ENCODE peak calls at places on chromosomes 3 and 15, in seven cellular contexts. R, S, J, O, L, C and P are unnamed samples.

GRCh38 chr3:114745322-114746240 is 401.5 kb downstream of the ZBTB20 start:
- DNase-seq in J (peak), L (peak), S (peak), O (no peak), C (no peak), R (no peak), P (no peak)

GRCh38 chr3:194300936-194301335 is 50.2 kb downstream of the CPN2 start:
- DNase-seq in O (no peak), L (no peak), C (no peak), R (no peak), S (no peak), J (no peak), P (no peak)

GRCh38 chr3:13452490-13453335 is 27.4 kb upstream of the HDAC11 start:
- DNase-seq in O (peak), J (peak), R (peak), S (peak), L (peak), C (peak), P (peak)

GRCh38 chr3:62500556-62501294 is 127.4 kb upstream of the FEZF2 start:
- DNase-seq in J (no peak), S (no peak), R (no peak), O (no peak), C (peak), L (no peak), P (peak)

GRCh38 chr3:9007928-9008327 is 44.7 kb upstream of the RAD18 start:
- DNase-seq in O (no peak), S (no peak), J (no peak), L (no peak), C (no peak), R (no peak), P (no peak)

GRCh38 chr15:58515807-58516206 is 84.0 kb downstream of the LIPC start:
- DNase-seq in C (no peak), O (no peak), S (no peak), L (no peak), J (no peak), R (peak), P (no peak)

GRCh38 chr3:48202691-48203090 is 14.5 kb upstream of the CDC25A start:
- DNase-seq in J (no peak), C (no peak), O (no peak), L (no peak), R (no peak), S (no peak), P (peak)

GRCh38 chr15:40244961-40245523 is 6.2 kb downstream of the PAK6 start:
- DNase-seq in J (peak), O (no peak), R (no peak), L (no peak), C (no peak), S (no peak), P (peak)

GRCh38 chr3:58306662-58307286 is 454 bp downstream of the HTD2 start:
- DNase-seq in R (no peak), J (peak), O (peak), S (no peak), L (peak), C (peak), P (peak)

GRCh38 chr15:42253300-42253699 is 19.7 kb upstream of the GANC start:
- DNase-seq in C (no peak), J (no peak), O (no peak), R (no peak), S (no peak), L (no peak), P (no peak)

GRCh38 chr3:181210275-181210674 is 220.7 kb upstream of the DNAJC19 start:
- DNase-seq in L (no peak), R (no peak), S (peak), C (peak), J (peak), O (no peak), P (peak)

GRCh38 chr3:164806188-164806587 is 272.1 kb downstream of the SI start:
- DNase-seq in O (no peak), R (no peak), J (no peak), L (no peak), C (no peak), S (no peak), P (peak)

GRCh38 chr3:51024765-51025681 is 350.3 kb downstream of the DOCK3 start:
- DNase-seq in L (no peak), S (no peak), R (no peak), C (no peak), O (no peak), J (no peak), P (peak)

GRCh38 chr3:183180105-183180763 is 17.7 kb upstream of the LAMP3 start:
- DNase-seq in J (no peak), S (no peak), C (no peak), O (no peak), R (no peak), L (no peak), P (peak)

GRCh38 chr3:47512416-47513124 is 942 bp downstream of the ELP6 start:
- DNase-seq in L (no peak), R (no peak), S (no peak), O (peak), C (peak), J (no peak), P (peak)

GRCh38 chr15:49032601-49033145 is 13.6 kb downstream of the SECISBP2L start:
- DNase-seq in C (no peak), S (no peak), R (no peak), J (no peak), O (no peak), L (no peak), P (no peak)

GRCh38 chr3:124558898-124559649 is 171.2 kb upstream of the UMPS start:
- DNase-seq in C (peak), J (no peak), R (no peak), L (peak), O (no peak), S (peak), P (no peak)

GRCh38 chr3:63048365-63048764 is 173.1 kb upstream of the CADPS start:
- DNase-seq in C (no peak), R (no peak), J (no peak), L (no peak), O (no peak), S (no peak), P (no peak)

GRCh38 chr3:46797486-46797885 is 65.8 kb downstream of the MYL3 start:
- DNase-seq in S (no peak), J (no peak), R (no peak), C (no peak), O (no peak), L (no peak), P (no peak)

GRCh38 chr3:140753865-140754754 is 76.2 kb downstream of the TRIM42 start:
- DNase-seq in L (no peak), J (no peak), S (no peak), R (peak), C (no peak), O (no peak), P (peak)

GRCh38 chr15:84832446-84833040 is 15.4 kb downstream of the ALPK3 start:
- DNase-seq in J (no peak), L (no peak), O (no peak), S (no peak), R (no peak), C (no peak), P (no peak)

GRCh38 chr3:17625111-17625510 is 117.3 kb downstream of the TBC1D5 start:
- DNase-seq in L (no peak), O (no peak), S (no peak), R (no peak), C (no peak), J (no peak), P (peak)

GRCh38 chr15:78944669-78945407 is at the start of gene CTSH:
- DNase-seq in R (no peak), S (no peak), O (peak), C (peak), L (peak), J (peak), P (peak)

GRCh38 chr3:191246628-191247027 is 47.6 kb downstream of the OSTN start:
- DNase-seq in L (peak), R (no peak), C (no peak), J (no peak), O (no peak), S (peak), P (no peak)

GRCh38 chr15:59656935-59657634 is at the start of gene GTF2A2:
- DNase-seq in L (peak), O (peak), J (peak), R (peak), S (peak), C (peak), P (peak)

DNA sequence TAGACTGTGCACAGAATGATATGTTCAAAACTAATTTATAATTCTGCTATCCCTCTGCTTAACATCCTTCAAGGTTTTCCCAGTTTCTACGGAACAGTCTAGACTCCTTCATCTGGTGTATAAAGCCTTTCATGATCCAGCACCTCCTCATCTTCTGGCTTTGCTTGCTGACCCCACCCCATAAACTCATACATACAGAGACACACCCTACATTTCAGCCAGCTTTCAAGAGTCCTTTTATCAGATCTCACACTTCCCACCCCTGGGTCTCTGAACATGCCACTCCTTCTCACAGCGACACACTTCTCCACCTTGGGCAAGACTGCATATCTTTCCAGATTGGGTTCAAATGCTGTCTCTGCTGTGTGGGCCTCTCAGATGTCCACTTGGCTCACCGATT is 166.8 kb upstream of the LPP start:
- DNase-seq in R (no peak), J (no peak), L (no peak), O (no peak), C (no peak), S (no peak), P (no peak)
- H3K4me2 ChIP-seq in R (no peak), J (no peak), L (peak), O (no peak), C (peak), S (peak), P (no peak)

GRCh38 chr3:186414735-186415419 is 52.8 kb upstream of the DGKG start:
- DNase-seq in R (no peak), J (no peak), L (no peak), O (no peak), S (no peak), C (no peak), P (no peak)
- TF ChIP-seq REST in R (no peak), J (no peak), L (no peak), O (no peak), S (no peak), C (no peak), P (no peak)

DNA sequence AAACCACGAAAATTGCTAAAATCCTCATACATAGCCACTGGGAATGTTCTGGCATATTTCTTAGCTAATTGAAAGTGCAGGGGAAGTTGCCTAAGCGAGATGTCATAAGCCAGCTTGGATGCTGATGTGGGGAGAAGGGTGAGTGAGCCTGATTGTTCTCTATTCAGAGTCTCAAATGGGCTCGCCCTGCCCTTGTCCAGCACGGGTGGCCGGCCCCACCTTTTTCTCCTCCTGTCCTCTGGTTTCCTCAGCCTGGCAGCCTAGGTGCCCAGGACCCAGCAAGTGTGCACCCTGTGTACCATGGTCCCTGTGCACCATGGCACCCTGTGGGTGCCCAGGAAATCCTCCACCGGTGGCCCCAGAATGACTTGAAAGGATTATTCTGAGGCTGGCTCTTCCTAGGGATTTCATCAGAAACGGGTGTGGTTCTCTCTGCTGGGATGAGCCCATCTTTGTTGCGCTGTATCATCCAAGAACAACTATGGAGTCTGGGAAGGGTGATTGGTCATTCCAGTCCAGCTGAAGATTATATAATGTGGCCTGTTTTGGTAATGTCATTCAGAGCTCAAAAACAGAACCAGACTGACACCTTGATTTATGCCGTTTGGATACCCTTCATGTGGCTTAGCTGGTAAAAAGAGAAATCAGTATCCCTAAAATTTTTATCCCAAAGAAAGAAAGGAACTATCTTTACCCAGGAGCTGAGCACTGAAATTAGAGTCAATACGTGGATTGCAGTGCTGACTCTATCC is 150.8 kb upstream of the BHLHE40 start:
- DNase-seq in J (no peak), R (no peak), C (no peak), S (no peak), O (peak), L (no peak), P (no peak)
- H3K4me2 ChIP-seq in J (no peak), R (no peak), C (no peak), S (peak), O (peak), L (peak), P (no peak)

GRCh38 chr3:52185311-52185710 is 12.6 kb upstream of the ALAS1 start:
- DNase-seq in R (no peak), S (no peak), C (no peak), J (no peak), O (no peak), L (no peak), P (no peak)

GRCh38 chr3:52182203-52182602 is 15.8 kb upstream of the ALAS1 start:
- DNase-seq in S (no peak), J (no peak), R (no peak), L (no peak), O (peak), C (no peak), P (no peak)

GRCh38 chr3:52184690-52185089 is 13.3 kb upstream of the ALAS1 start:
- DNase-seq in R (no peak), J (no peak), O (no peak), C (no peak), S (no peak), L (no peak), P (no peak)

GRCh38 chr3:52182691-52183090 is 15.3 kb upstream of the ALAS1 start:
- DNase-seq in O (no peak), C (no peak), R (no peak), S (no peak), L (no peak), J (no peak), P (no peak)

GRCh38 chr3:52183786-52184445 is 14.0 kb upstream of the ALAS1 start:
- DNase-seq in R (no peak), L (no peak), C (no peak), S (no peak), O (no peak), J (no peak), P (no peak)
- TF ChIP-seq REST in R (no peak), L (no peak), C (no peak), S (no peak), O (no peak), J (no peak), P (no peak)

GRCh38 chr3:67517781-67518180 is 136.6 kb downstream of the SUCLG2 start:
- DNase-seq in L (no peak), S (no peak), R (no peak), O (no peak), J (no peak), C (no peak), P (no peak)

GRCh38 chr3:67524046-67524445 is 130.4 kb downstream of the SUCLG2 start:
- DNase-seq in C (no peak), L (no peak), J (no peak), O (no peak), S (no peak), R (no peak), P (no peak)

GRCh38 chr3:67522081-67522480 is 132.3 kb downstream of the SUCLG2 start:
- DNase-seq in C (no peak), R (no peak), L (no peak), S (no peak), J (no peak), O (no peak), P (no peak)

GRCh38 chr3:67518196-67518595 is 136.2 kb downstream of the SUCLG2 start:
- DNase-seq in J (no peak), R (no peak), S (no peak), L (no peak), O (no peak), C (peak), P (no peak)

DNA sequence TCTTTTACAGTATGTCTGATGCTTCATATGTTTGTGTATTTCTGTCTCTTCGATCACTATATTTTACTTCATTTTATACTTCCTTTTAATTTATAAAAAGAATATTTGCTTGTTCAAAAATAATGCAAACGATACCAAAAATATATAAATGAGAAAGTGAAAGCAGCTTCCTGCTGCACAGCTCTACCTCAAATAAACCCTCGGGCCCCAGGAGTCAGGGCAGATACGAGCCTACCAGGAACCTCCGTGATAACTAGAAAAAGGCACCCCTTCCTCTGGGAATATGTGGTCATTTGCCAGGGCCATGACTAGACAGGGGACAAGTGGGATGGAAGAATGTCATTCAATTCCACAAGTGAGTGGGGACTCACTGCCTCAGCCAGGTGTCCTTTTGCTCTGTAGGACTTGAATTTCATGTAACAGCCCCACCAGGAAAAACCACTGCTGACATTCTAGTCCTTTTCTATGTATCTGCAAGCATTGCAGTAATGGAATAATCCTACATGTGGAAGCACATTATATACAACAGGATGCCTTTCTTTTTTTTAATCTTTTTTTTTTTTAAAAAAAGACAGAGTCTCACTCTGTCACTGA is 133.3 kb downstream of the SUCLG2 start:
- DNase-seq in C (no peak), O (no peak), L (no peak), S (no peak), J (no peak), R (no peak), P (no peak)
- H3K4me2 ChIP-seq in C (no peak), O (no peak), L (no peak), S (no peak), J (no peak), R (peak), P (no peak)

GRCh38 chr15:39181348-39181747 is 399.5 kb upstream of the THBS1 start:
- DNase-seq in J (no peak), C (no peak), S (no peak), R (no peak), L (no peak), O (no peak), P (no peak)

GRCh38 chr15:39179980-39180379 is 400.9 kb upstream of the THBS1 start:
- DNase-seq in R (no peak), O (no peak), L (no peak), J (no peak), C (no peak), S (no peak), P (no peak)

GRCh38 chr15:39183177-39183881 is 397.6 kb upstream of the THBS1 start:
- DNase-seq in L (no peak), R (no peak), S (no peak), J (no peak), C (no peak), O (no peak), P (no peak)

GRCh38 chr15:39180494-39180930 is 400.4 kb upstream of the THBS1 start:
- DNase-seq in C (no peak), L (no peak), O (no peak), J (no peak), S (no peak), R (no peak), P (no peak)

DNA sequence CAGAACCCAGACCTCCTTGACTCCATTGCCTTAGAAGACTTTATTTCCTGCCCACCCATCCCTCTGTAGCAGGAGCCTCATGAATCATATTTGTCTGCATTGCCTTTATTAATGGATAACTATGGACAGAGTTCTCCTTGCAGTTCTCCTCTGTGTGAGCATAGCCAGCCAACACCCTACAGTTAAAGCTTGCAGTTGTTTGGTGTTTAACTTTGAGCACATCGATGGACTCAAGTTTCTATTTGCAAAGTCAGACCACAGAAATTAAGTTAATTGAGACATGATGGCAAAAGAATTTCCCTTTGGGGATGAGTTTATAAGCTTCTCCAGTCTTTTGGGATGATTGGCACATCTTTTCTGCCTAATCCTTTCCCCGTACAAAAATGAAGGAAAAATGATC is 399.0 kb upstream of the THBS1 start:
- DNase-seq in S (no peak), C (no peak), L (peak), O (no peak), R (no peak), J (peak), P (no peak)
- TF ChIP-seq REST in S (no peak), C (no peak), L (no peak), O (no peak), R (no peak), J (no peak), P (no peak)